ENCODE peak calls at places on chromosome 4, in eight cellular contexts. N, B, I, A, L, H, X and F are unnamed samples.

GRCh38 chr4:88630756-88631155 is 38.5 kb downstream of the HERC3 start:
- DNase-seq in L (peak; percentile 18), X (no peak), N (no peak), H (peak; percentile 89), A (no peak), B (no peak), I (no peak), F (no peak)

GRCh38 chr4:11739992-11740391 is 311.3 kb upstream of the HS3ST1 start:
- DNase-seq in B (no peak), L (no peak), A (no peak), I (no peak), N (no peak), X (no peak), H (peak; percentile 24), F (no peak)

GRCh38 chr4:186621959-186622553 is 66.7 kb upstream of the MTNR1A start:
- DNase-seq in N (no peak), X (no peak), L (peak; percentile 65), A (no peak), I (no peak), H (peak; percentile 90), B (no peak), F (no peak)

GRCh38 chr4:105474110-105474518 is 252 bp upstream of the PPA2 start:
- DNase-seq in B (peak; percentile 92), L (peak; percentile 45), X (peak; percentile 94), H (peak; percentile 78), I (peak; percentile 90), A (peak; percentile 83), N (no peak), F (peak; percentile 95)

GRCh38 chr4:78331965-78332364 is 219.6 kb upstream of the ANXA3 start:
- DNase-seq in N (no peak), H (no peak), X (no peak), B (no peak), L (no peak), A (no peak), I (no peak), F (no peak)

GRCh38 chr4:81453024-81453423 is 18.7 kb downstream of the RASGEF1B start:
- DNase-seq in B (no peak), N (no peak), A (no peak), I (no peak), H (no peak), L (no peak), X (no peak), F (no peak)

GRCh38 chr4:89586864-89587263 is 250.1 kb downstream of the SNCA start:
- DNase-seq in B (no peak), X (no peak), L (no peak), I (no peak), H (peak; percentile 51), A (no peak), N (no peak), F (no peak)

GRCh38 chr4:100649478-100649877 is 131.7 kb upstream of the EMCN start:
- DNase-seq in L (no peak), A (no peak), X (no peak), N (no peak), I (no peak), B (no peak), H (no peak), F (no peak)

GRCh38 chr4:156194896-156195295 is 241.2 kb upstream of the CTSO start:
- DNase-seq in B (no peak), A (no peak), X (no peak), L (no peak), H (no peak), N (no peak), I (no peak), F (no peak)

GRCh38 chr4:166538491-166539005 is 665.5 kb downstream of the TLL1 start:
- DNase-seq in I (no peak), L (no peak), N (no peak), X (no peak), H (peak; percentile 6), A (no peak), B (no peak), F (no peak)

GRCh38 chr4:145951931-145952330 is 13.3 kb upstream of the ZNF827 start:
- DNase-seq in H (peak; percentile 39), I (no peak), A (no peak), N (no peak), L (no peak), B (no peak), X (no peak), F (no peak)

GRCh38 chr4:105306158-105306781 is 159.6 kb downstream of the TET2 start:
- DNase-seq in L (no peak), H (peak; percentile 4), N (no peak), X (no peak), A (no peak), B (no peak), I (peak; percentile 46), F (no peak)

DNA sequence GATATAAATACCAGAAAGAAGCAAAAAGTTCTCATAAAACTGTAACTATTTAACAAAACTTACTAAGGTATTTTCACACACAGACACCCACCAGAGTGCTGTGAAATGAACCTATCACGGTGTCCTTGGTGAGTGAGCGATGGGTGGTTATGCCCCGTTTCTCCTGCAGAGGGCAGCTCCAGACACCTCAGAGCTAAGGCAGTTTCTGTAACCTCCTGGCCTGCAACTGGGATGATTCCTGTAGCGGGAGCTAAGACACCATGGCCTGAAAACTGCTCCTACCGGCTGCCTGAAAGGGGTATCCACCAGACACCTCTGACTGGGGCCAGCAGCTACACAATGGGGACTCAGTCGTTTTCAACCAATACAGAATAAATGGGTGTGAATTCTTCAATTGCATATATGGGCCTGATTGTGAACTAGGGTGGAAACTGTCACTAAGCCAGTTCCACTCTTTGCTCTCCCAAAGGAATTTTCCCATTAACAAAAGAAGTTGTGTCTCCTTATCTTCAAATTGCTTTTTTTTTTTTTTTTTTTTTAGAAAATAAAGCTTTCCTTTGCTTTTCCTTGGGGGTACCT is 2375.8 kb upstream of the TENM3 start:
- DNase-seq in N (peak; percentile 80), A (peak; percentile 24), L (peak; percentile 44), H (peak; percentile 9), X (peak; percentile 79), I (peak; percentile 31), B (no peak), F (no peak)
- TF ChIP-seq CTCF in N (no peak), A (peak; percentile 32), L (peak; percentile 96), H (peak; percentile 47), X (peak; percentile 83), I (peak; percentile 51), B (no peak), F (peak; percentile 74)

GRCh38 chr4:136934601-136935000 is 597.7 kb downstream of the PCDH18 start:
- DNase-seq in A (no peak), H (peak; percentile 60), B (no peak), I (no peak), X (no peak), L (no peak), N (no peak), F (no peak)

GRCh38 chr4:136935305-136935704 is 597.0 kb downstream of the PCDH18 start:
- DNase-seq in B (no peak), A (no peak), X (no peak), N (no peak), I (no peak), H (peak; percentile 18), L (no peak), F (no peak)

GRCh38 chr4:136939781-136940180 is 592.5 kb downstream of the PCDH18 start:
- DNase-seq in L (no peak), A (no peak), N (no peak), I (no peak), H (peak; percentile 29), X (no peak), B (no peak), F (no peak)
- TF ChIP-seq CTCF in L (no peak), A (no peak), N (no peak), I (no peak), H (no peak), X (no peak), B (no peak), F (no peak)

DNA sequence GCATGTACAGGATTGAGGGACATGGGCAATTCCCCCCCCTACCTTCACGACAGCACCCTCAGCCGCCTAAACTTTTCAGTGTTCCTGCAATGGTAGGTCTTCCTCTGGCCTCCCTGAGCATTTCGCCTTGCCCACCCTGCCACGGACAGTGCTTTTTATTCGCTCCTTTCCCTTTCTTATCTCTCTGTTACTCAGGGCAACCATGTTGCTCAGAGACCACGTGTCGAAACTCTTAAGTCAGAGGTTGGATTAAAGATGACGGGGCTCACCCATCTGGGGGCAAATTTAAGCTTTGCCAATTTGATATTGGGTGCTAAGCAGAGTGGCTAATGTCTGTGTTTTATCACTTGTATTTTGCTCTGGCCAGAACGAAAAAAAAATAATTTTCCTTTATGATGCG is 20.4 kb downstream of the TENM3 start:
- DNase-seq in H (no peak), N (no peak), L (no peak), A (no peak), I (no peak), B (no peak), X (no peak), F (no peak)
- TF ChIP-seq CTCF in H (no peak), N (no peak), L (no peak), A (no peak), I (no peak), B (no peak), X (no peak), F (no peak)

GRCh38 chr4:153083447-153083921 is 120.8 kb upstream of the TRIM2 start:
- DNase-seq in I (no peak), B (no peak), X (peak; percentile 57), A (peak; percentile 40), L (peak; percentile 66), H (peak; percentile 78), N (peak; percentile 83), F (no peak)
- TF ChIP-seq CTCF in I (peak; percentile 48), B (peak; percentile 71), X (peak; percentile 38), A (peak; percentile 34), L (peak; percentile 70), H (peak; percentile 67), N (peak; percentile 65), F (peak; percentile 82)